ENCODE peak calls at places on chromosomes 1 and 21, in eight cellular contexts. Q, Z, O, B, Y, I, W and X are unnamed samples.

GRCh38 chr1:94597701-94598100 is 56.1 kb upstream of the F3 start:
- DNase-seq in B (peak), Z (peak), W (no peak), Q (no peak), Y (no peak), O (no peak), I (no peak), X (no peak)

GRCh38 chr1:31666290-31666963 is 21.8 kb upstream of the PEF1 start:
- DNase-seq in I (peak), W (no peak), Q (no peak), Z (no peak), Y (no peak), O (no peak), B (peak), X (peak)

GRCh38 chr21:42567861-42568260 is 54.2 kb downstream of the SLC37A1 start:
- DNase-seq in I (no peak), Z (no peak), W (peak), B (no peak), Y (peak), O (no peak), Q (peak), X (no peak)

GRCh38 chr1:19547814-19548213 is 62.5 kb upstream of the CAPZB start:
- DNase-seq in I (no peak), W (no peak), Z (no peak), Q (no peak), O (no peak), Y (no peak), B (peak), X (no peak)

GRCh38 chr1:95888877-95889799 is 655.1 kb downstream of the RWDD3 start:
- DNase-seq in B (no peak), O (no peak), Y (no peak), W (no peak), I (no peak), Z (no peak), Q (no peak), X (no peak)

GRCh38 chr1:212915245-212916091 is 34.9 kb upstream of the VASH2 start:
- DNase-seq in Z (no peak), B (peak), W (peak), I (no peak), O (no peak), Y (no peak), Q (peak), X (no peak)

GRCh38 chr1:226660410-226661182 is 78.5 kb downstream of the ITPKB start:
- DNase-seq in Z (peak), O (no peak), W (peak), Y (peak), Q (no peak), I (no peak), B (no peak), X (no peak)

GRCh38 chr1:20211511-20211931 is 25.2 kb upstream of the PLA2G2C start:
- DNase-seq in Y (no peak), B (peak), I (no peak), W (no peak), Q (no peak), Z (no peak), O (no peak), X (no peak)

GRCh38 chr1:26020390-26020789 is 1.2 kb upstream of the EXTL1 start:
- DNase-seq in W (peak), O (no peak), Y (no peak), Q (no peak), Z (no peak), I (no peak), B (no peak), X (no peak)

GRCh38 chr1:244414543-244414942 is 37.2 kb downstream of the ADSS2 start:
- DNase-seq in I (no peak), W (no peak), Q (no peak), Y (no peak), B (peak), O (no peak), Z (no peak), X (no peak)

GRCh38 chr1:53359225-53359933 is 31.5 kb upstream of the LRP8 start:
- DNase-seq in B (no peak), W (peak), O (no peak), I (no peak), Y (peak), Q (peak), Z (no peak), X (no peak)

GRCh38 chr1:111334169-111334568 is 43.5 kb downstream of the CHIA start:
- DNase-seq in Y (no peak), B (peak), Z (peak), O (peak), I (no peak), Q (no peak), W (peak), X (peak)

DNA sequence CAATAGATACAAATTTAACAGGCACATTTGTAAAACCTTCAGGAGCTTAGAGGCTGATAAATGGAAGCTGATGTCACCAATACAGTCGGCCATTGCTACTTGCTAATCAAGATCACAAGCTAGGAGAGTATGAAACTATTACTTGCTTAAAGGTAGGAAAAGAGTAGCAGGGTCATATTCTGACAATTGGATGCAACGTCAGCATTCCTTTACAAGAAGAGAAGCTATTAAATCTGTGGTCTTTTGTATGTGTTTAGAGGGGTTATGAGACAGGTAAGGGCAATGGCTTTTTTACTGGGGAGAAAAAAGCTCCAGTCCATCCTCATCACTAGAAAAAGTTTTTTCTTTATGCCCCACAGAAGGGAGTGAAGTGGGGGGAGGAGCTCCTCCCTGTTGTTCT is 11.7 kb upstream of the CD48 start:
- DNase-seq in W (no peak), Y (no peak), Q (no peak), I (no peak), Z (no peak), B (no peak), O (no peak), X (no peak)
- H3K27ac ChIP-seq in W (no peak), Y (no peak), Q (no peak), I (no peak), Z (no peak), B (no peak), O (no peak), X (no peak)

GRCh38 chr1:200938955-200939354 is 44.3 kb downstream of the INAVA start:
- DNase-seq in W (no peak), Y (no peak), B (no peak), O (no peak), Z (peak), I (no peak), Q (no peak), X (no peak)
- TF ChIP-seq CTCF in W (no peak), Y (no peak), B (no peak), O (no peak), Z (no peak), I (no peak), Q (no peak), X (no peak)

GRCh38 chr21:46393941-46394818 is 64.5 kb upstream of the DIP2A start:
- DNase-seq in W (no peak), Y (no peak), B (no peak), O (no peak), I (no peak), Q (no peak), Z (no peak), X (no peak)

GRCh38 chr21:46394819-46395152 is 63.9 kb upstream of the DIP2A start:
- DNase-seq in W (peak), O (no peak), B (no peak), I (no peak), Z (no peak), Q (no peak), Y (no peak), X (no peak)

GRCh38 chr21:46391773-46392172 is 66.9 kb upstream of the DIP2A start:
- DNase-seq in Y (no peak), Z (no peak), I (no peak), Q (no peak), O (no peak), B (no peak), W (peak), X (no peak)

GRCh38 chr21:46392921-46393320 is 65.8 kb upstream of the DIP2A start:
- DNase-seq in W (peak), Z (no peak), B (no peak), Q (no peak), O (no peak), Y (no peak), I (no peak), X (peak)

DNA sequence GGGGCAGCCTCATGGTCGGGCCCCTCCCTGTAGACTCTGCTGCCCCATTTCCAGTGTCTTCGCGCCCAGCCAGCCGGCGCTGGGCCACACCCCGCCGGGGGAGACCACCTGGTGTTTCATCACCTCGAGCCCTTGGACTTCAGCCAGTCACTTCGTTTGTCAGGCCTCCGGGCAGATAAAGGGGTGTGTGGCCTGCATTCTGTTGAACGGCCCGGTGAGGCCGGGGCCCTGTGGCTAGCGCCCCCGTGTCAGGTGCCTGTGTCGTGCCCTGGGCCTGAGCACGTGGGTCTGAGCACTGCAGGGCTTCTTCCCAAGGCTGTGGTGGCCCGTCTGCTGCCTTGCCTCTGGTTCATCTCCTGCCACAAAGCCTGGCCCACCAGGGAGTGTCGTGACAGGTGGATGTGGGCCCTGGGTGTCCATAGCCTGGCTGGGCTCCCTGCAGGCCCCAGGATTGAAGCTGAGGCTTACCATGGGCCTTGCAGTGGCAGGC is 65.2 kb upstream of the DIP2A start:
- DNase-seq in W (no peak), Y (no peak), B (no peak), Q (no peak), I (no peak), O (no peak), Z (no peak), X (no peak)
- H3K27ac ChIP-seq in W (peak), Y (no peak), B (no peak), Q (peak), I (no peak), O (no peak), Z (no peak), X (no peak)

GRCh38 chr1:235075955-235076308 is 52.7 kb downstream of the TOMM20 start:
- DNase-seq in O (no peak), B (no peak), W (no peak), Y (no peak), Z (no peak), Q (no peak), I (no peak), X (no peak)
- TF ChIP-seq CTCF in O (no peak), B (no peak), W (no peak), Y (no peak), Z (no peak), Q (no peak), I (no peak), X (no peak)

GRCh38 chr1:230205719-230206198 is 138.7 kb downstream of the GALNT2 start:
- DNase-seq in O (no peak), Z (no peak), Y (no peak), B (no peak), Q (no peak), I (peak), W (no peak), X (no peak)
- H3K27ac ChIP-seq in O (no peak), Z (no peak), Y (no peak), B (no peak), Q (peak), I (peak), W (no peak), X (no peak)

DNA sequence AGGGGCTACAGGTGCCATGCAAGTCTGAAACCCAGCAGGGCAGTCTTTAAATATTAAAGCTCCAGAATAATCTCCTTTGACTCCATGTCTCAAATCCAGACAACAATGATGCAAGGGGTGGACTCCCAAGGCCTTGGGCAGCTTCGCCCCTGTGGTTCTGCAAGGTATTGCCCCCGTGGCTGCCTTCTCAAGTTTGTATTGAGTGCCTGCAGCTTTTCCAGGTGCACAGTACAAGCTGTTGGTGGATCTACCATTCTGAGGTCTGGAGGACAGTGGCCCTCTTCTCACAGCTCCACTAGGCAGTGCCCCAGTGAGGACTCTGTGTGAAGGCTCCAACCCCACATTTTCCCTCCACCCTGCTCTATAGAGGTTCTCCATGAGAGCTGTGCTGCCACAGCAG is 3.7 kb upstream of the MROH9 start:
- DNase-seq in W (no peak), Y (no peak), B (no peak), I (no peak), Q (no peak), O (no peak), Z (no peak), X (no peak)
- TF ChIP-seq CTCF in W (no peak), Y (no peak), B (no peak), I (no peak), Q (peak), O (no peak), Z (no peak), X (no peak)

GRCh38 chr1:145859491-145860159 is 744 bp upstream of the PIAS3 start:
- DNase-seq in O (peak), W (peak), Z (peak), Y (peak), I (peak), Q (peak), B (peak), X (peak)
- H3K27ac ChIP-seq in O (peak), W (peak), Z (no peak), Y (peak), I (peak), Q (peak), B (peak), X (peak)

GRCh38 chr21:20882462-20883415 is 115.5 kb upstream of the NCAM2 start:
- DNase-seq in B (peak), Q (no peak), W (peak), I (no peak), O (no peak), Z (peak), Y (no peak), X (no peak)
- TF ChIP-seq CTCF in B (peak), Q (peak), W (peak), I (peak), O (no peak), Z (peak), Y (peak), X (peak)

GRCh38 chr1:44256762-44257554 is 43.7 kb downstream of the DMAP1 start:
- DNase-seq in Z (no peak), W (no peak), Y (no peak), O (no peak), B (no peak), Q (no peak), I (no peak), X (no peak)
- H3K27ac ChIP-seq in Z (no peak), W (no peak), Y (no peak), O (no peak), B (no peak), Q (no peak), I (no peak), X (no peak)